ENCODE peak calls at places on chromosomes 7 and 10, in six cellular contexts. B is K562, J is HepG2, E is A549, W is GM12878, H is upper lobe of left lung. F is an unnamed sample.

GRCh38 chr10:79293841-79294705 is 53.2 kb upstream of the PPIF start:
- ATAC-seq in J (no peak), W (peak), H (peak), B (no peak), E (no peak), F (peak)

GRCh38 chr10:4835494-4835918 is 9.5 kb downstream of the AKR1E2 start:
- ATAC-seq in J (no peak), E (no peak), B (no peak), H (no peak), W (no peak), F (no peak)

GRCh38 chr7:72492446-72492845 is 80.3 kb upstream of the CALN1 start:
- ATAC-seq in W (no peak), J (no peak), H (no peak), E (no peak), B (no peak), F (no peak)

GRCh38 chr10:96222441-96222840 is 48.9 kb downstream of the BLNK start:
- ATAC-seq in E (no peak), H (no peak), B (no peak), J (no peak), W (no peak), F (no peak)

GRCh38 chr7:50615519-50615845 is 50.3 kb upstream of the DDC start:
- ATAC-seq in B (no peak), E (no peak), H (no peak), W (no peak), J (peak), F (no peak)

GRCh38 chr10:34520084-34520483 is 295.0 kb downstream of the PARD3 start:
- ATAC-seq in B (no peak), J (no peak), E (no peak), H (no peak), W (no peak), F (no peak)

GRCh38 chr7:99092064-99092720 is 51.7 kb downstream of the SMURF1 start:
- ATAC-seq in B (no peak), W (no peak), E (no peak), H (no peak), J (peak), F (no peak)

GRCh38 chr7:155819186-155819585 is 6.9 kb upstream of the SHH start:
- ATAC-seq in W (no peak), E (no peak), J (no peak), B (no peak), H (no peak), F (no peak)

GRCh38 chr10:117970962-117971361 is 75.8 kb downstream of the RAB11FIP2 start:
- ATAC-seq in B (no peak), E (no peak), W (no peak), H (no peak), J (no peak), F (no peak)

GRCh38 chr10:1609596-1609995 is 127.7 kb downstream of the ADARB2 start:
- ATAC-seq in B (no peak), E (no peak), H (no peak), W (peak), J (no peak), F (no peak)

GRCh38 chr10:33623677-33624076 is 289.2 kb upstream of the NRP1 start:
- ATAC-seq in E (no peak), H (no peak), W (no peak), J (no peak), B (no peak), F (no peak)

GRCh38 chr10:124155781-124156401 is 62.5 kb upstream of the CHST15 start:
- ATAC-seq in E (no peak), H (no peak), J (peak), B (no peak), W (no peak), F (peak)

GRCh38 chr7:79854621-79855020 is 280.0 kb upstream of the GNAI1 start:
- ATAC-seq in E (no peak), J (no peak), B (no peak), W (no peak), H (no peak), F (no peak)

GRCh38 chr10:103835121-103836045 is 20.0 kb downstream of the SH3PXD2A start:
- ATAC-seq in W (no peak), B (no peak), E (peak), J (no peak), H (peak), F (peak)

GRCh38 chr10:103836273-103836672 is 19.1 kb downstream of the SH3PXD2A start:
- ATAC-seq in B (no peak), E (no peak), H (no peak), W (no peak), J (no peak), F (no peak)

GRCh38 chr10:103834436-103835095 is 20.8 kb downstream of the SH3PXD2A start:
- ATAC-seq in H (no peak), J (no peak), B (no peak), E (no peak), W (no peak), F (peak)

GRCh38 chr10:103832806-103833205 is 22.6 kb downstream of the SH3PXD2A start:
- ATAC-seq in E (no peak), H (no peak), J (no peak), B (no peak), W (no peak), F (no peak)

GRCh38 chr10:103833731-103834365 is 21.5 kb downstream of the SH3PXD2A start:
- ATAC-seq in H (no peak), J (peak), B (no peak), E (peak), W (no peak), F (peak)
- H3K4me3 ChIP-seq in H (no peak), J (peak), B (no peak), E (peak), W (no peak), F (no peak)

GRCh38 chr10:108685863-108686531 is 1237.3 kb downstream of the XPNPEP1 start:
- ATAC-seq in H (no peak), J (no peak), W (no peak), B (no peak), E (no peak), F (no peak)

GRCh38 chr10:108688314-108688713 is 1235.0 kb downstream of the XPNPEP1 start:
- ATAC-seq in H (no peak), B (no peak), E (no peak), J (no peak), W (peak), F (no peak)

GRCh38 chr10:108691126-108691525 is 1232.2 kb downstream of the XPNPEP1 start:
- ATAC-seq in H (no peak), B (no peak), W (no peak), J (no peak), E (no peak), F (no peak)

GRCh38 chr10:108690530-108690929 is 1232.8 kb downstream of the XPNPEP1 start:
- ATAC-seq in W (no peak), B (no peak), J (no peak), E (no peak), H (no peak), F (no peak)
- TF ChIP-seq EP300 in W (no peak), B (no peak), J (no peak), E (no peak), H (no peak), F (no peak)

DNA sequence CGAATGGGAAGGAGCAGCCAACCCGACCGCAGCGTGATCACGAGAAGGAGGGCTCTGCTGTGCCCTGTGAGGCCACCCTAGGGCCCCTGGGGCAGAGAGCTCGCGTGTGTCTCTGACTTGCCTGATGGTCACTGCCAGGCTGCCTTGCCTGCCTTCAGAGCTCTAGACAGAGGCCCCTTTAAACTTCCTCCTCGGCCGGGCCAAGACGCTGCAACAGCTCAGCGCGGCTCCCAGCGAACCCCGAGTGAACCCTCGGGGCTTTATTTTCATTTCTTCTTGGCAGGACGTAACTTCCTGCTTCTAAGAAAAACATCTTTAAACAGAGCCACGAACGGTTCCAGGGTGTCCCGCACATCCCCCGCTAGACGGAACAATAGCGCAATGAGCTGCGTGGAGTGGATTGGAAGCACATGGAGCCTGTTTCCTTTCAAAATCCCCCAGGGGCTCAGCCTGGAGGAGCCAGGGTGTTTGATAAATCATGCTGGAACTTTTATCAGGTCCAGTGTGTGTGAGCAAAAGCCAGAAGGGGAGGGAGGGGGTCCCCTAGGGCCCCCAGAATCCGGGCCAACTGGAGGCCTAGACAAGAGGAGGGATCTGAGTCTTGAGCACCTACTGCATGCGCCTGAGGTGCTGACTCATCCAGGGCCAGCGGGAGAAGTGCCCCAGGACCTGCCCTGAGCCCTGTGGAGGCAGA is 134.1 kb upstream of the GDF10 start:
- ATAC-seq in W (peak), B (peak), E (no peak), H (peak), J (no peak), F (peak)
- TF ChIP-seq POLR2A in W (no peak), B (no peak), E (no peak), H (no peak), J (no peak), F (no peak)

GRCh38 chr7:131546126-131546525 is 10.3 kb downstream of the PODXL start:
- ATAC-seq in W (peak), B (peak), H (peak), E (no peak), J (no peak), F (no peak)
- H3K4me3 ChIP-seq in W (no peak), B (no peak), H (peak), E (no peak), J (no peak), F (no peak)

GRCh38 chr7:47239034-47239433 is 342.9 kb downstream of the TNS3 start:
- ATAC-seq in W (no peak), J (no peak), E (no peak), B (no peak), H (no peak), F (no peak)

GRCh38 chr7:47244692-47245091 is 337.2 kb downstream of the TNS3 start:
- ATAC-seq in H (no peak), W (no peak), B (no peak), E (no peak), J (no peak), F (no peak)

GRCh38 chr7:47236480-47237208 is 345.3 kb downstream of the TNS3 start:
- ATAC-seq in E (no peak), H (no peak), W (no peak), B (no peak), J (no peak), F (peak)

GRCh38 chr7:47241112-47242065 is 340.5 kb downstream of the TNS3 start:
- ATAC-seq in W (no peak), J (no peak), E (no peak), H (no peak), B (no peak), F (no peak)

GRCh38 chr7:47239927-47240570 is 341.9 kb downstream of the TNS3 start:
- ATAC-seq in W (no peak), J (peak), H (no peak), B (no peak), E (no peak), F (peak)
- TF ChIP-seq EP300 in W (no peak), J (no peak), H (no peak), B (no peak), E (no peak), F (no peak)

GRCh38 chr7:108002726-108003590 is at the start of gene LAMB1:
- ATAC-seq in H (peak), B (peak), E (peak), W (no peak), J (peak), F (peak)
- TF ChIP-seq POLR2A in H (no peak), B (peak), E (peak), W (no peak), J (peak), F (peak)

DNA sequence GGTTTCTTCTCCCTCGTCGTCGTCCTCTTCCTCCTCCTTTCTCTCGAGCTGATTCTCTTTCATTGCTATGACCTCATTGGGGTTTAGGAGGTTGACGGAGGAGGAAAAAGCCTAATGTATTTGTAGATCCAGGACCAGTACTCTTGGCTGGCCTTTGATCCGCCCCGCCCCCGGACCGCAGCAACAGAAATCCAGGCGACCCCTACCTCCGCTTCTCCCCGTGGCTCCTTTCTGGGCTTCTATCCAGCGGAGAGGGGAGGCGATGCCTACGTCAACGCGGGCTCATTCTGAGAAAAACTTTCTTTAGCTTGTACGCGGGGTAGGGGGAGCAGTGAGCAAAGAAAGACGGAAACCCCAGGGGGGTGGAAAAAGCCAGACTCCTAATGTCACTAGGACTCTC is at the start of gene TMEM196:
- ATAC-seq in E (no peak), H (no peak), J (no peak), B (no peak), W (no peak), F (no peak)
- H3K4me3 ChIP-seq in E (peak), H (no peak), J (no peak), B (no peak), W (no peak), F (peak)

GRCh38 chr10:90890347-90890746 is 18.6 kb downstream of the RPP30 start:
- ATAC-seq in H (no peak), W (no peak), J (no peak), B (no peak), E (no peak), F (no peak)

GRCh38 chr10:90888387-90888786 is 16.6 kb downstream of the RPP30 start:
- ATAC-seq in J (no peak), H (no peak), B (no peak), E (no peak), W (no peak), F (no peak)

GRCh38 chr10:90884414-90884813 is 12.6 kb downstream of the RPP30 start:
- ATAC-seq in B (no peak), H (no peak), J (no peak), W (no peak), E (no peak), F (no peak)

GRCh38 chr10:90887555-90887954 is 15.8 kb downstream of the RPP30 start:
- ATAC-seq in H (no peak), J (no peak), B (no peak), W (no peak), E (no peak), F (no peak)

DNA sequence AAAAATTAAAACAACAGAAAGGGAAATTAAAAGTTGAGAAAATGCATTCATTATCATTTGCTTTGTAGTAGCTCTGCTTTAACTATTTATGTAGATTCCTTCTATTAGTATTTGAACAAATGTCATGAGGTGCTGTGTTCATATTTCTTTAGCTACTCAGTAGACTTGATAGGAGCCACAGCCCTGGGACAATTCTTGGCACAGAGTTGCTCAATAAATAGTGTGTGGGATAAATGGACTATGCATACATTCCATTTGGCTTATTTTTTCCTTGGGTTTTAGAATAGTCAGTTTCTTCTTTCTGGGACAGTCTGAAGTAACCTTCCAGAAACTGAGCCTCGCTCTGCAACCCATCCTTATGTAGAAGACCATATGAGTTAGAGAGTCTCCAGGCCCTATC is 13.4 kb downstream of the RPP30 start:
- ATAC-seq in J (no peak), E (no peak), B (no peak), W (no peak), H (no peak), F (no peak)
- TF ChIP-seq EP300 in J (no peak), E (no peak), B (no peak), W (no peak), H (no peak), F (no peak)

F was measured in gastroesophageal sphincter.